ENCODE peak calls at places on chromosomes 16 and 17, in four cellular contexts. Q is stimulated activated CD4-positive, alpha-beta T cell treated with anti-CD3 and anti-CD28 coated beads, Interleukin-15, amount 100 ng/mL, for 48 hours; V is non-pigmented ciliary epithelial cell; F is GOT3. X is an unnamed sample.

GRCh38 chr16:23174622-23175021 is 7.9 kb upstream of the SCNN1G start:
- DNase-seq in Q (no peak), V (no peak), F (no peak), X (no peak)

GRCh38 chr17:27895110-27895895 is 2.1 kb upstream of the LYRM9 start:
- DNase-seq in Q (no peak), V (no peak), F (no peak), X (no peak)

GRCh38 chr16:85637808-85638186 is 24.7 kb downstream of the GSE1 start:
- DNase-seq in Q (no peak), V (no peak), F (no peak), X (no peak)

GRCh38 chr16:4882633-4883285 is 35.5 kb downstream of the UBN1 start:
- DNase-seq in Q (no peak), V (peak), F (no peak), X (no peak)

GRCh38 chr17:74429604-74430384 is 2.1 kb upstream of the GPRC5C start:
- DNase-seq in Q (no peak), V (no peak), F (no peak), X (no peak)

GRCh38 chr16:81385031-81385756 is 59.4 kb upstream of the CMIP start:
- DNase-seq in Q (no peak), V (no peak), F (no peak), X (no peak)

GRCh38 chr17:38453951-38454421 is 25.7 kb downstream of the ARHGAP23 start:
- DNase-seq in Q (no peak), V (no peak), F (no peak), X (no peak)

GRCh38 chr16:48014349-48015135 is 141.3 kb downstream of the ABCC12 start:
- DNase-seq in Q (no peak), V (peak), F (no peak), X (no peak)

GRCh38 chr17:81984773-81985410 is 7.5 kb downstream of the ASPSCR1 start:
- DNase-seq in Q (no peak), V (no peak), F (no peak), X (no peak)